ENCODE peak calls at places on chromosomes 1 and 21, in six cellular contexts. P, H, Q, A, Z and V are unnamed samples.

GRCh38 chr1:37498872-37499617 is 15.5 kb downstream of the MEAF6 start:
- DNase-seq in Q (peak; percentile 43), Z (no peak), A (no peak), P (no peak), H (no peak), V (peak; percentile 43)

GRCh38 chr1:5980314-5981008 is 11.8 kb downstream of the NPHP4 start:
- DNase-seq in Z (no peak), P (peak; percentile 44), Q (no peak), A (no peak), H (peak; percentile 71), V (no peak)

GRCh38 chr1:84888753-84889152 is 4.3 kb downstream of the LPAR3 start:
- DNase-seq in Q (no peak), Z (no peak), A (no peak), P (no peak), H (no peak), V (no peak)

GRCh38 chr1:211639500-211640361 is 35.7 kb downstream of the NEK2 start:
- DNase-seq in Q (peak; percentile 88), H (no peak), Z (no peak), P (no peak), A (no peak), V (no peak)

GRCh38 chr1:238951809-238952208 is 434.6 kb upstream of the CHRM3 start:
- DNase-seq in P (no peak), H (peak; percentile 21), Q (no peak), Z (no peak), A (no peak), V (peak; percentile 54)

GRCh38 chr1:203278087-203278884 is 27.0 kb upstream of the BTG2 start:
- DNase-seq in Q (no peak), A (no peak), H (no peak), Z (no peak), P (peak; percentile 88), V (peak; percentile 96)

GRCh38 chr1:51327386-51327785 is 3.0 kb downstream of the TTC39A start:
- DNase-seq in A (no peak), P (no peak), Z (no peak), Q (no peak), H (no peak), V (no peak)

GRCh38 chr1:101193733-101194169 is 43.1 kb upstream of the S1PR1 start:
- DNase-seq in H (no peak), Z (no peak), Q (no peak), P (no peak), A (no peak), V (no peak)

GRCh38 chr1:231678021-231678432 is 51.4 kb downstream of the DISC1 start:
- DNase-seq in H (no peak), Z (no peak), P (no peak), A (no peak), Q (no peak), V (no peak)

GRCh38 chr1:5488448-5488847 is 503.8 kb downstream of the NPHP4 start:
- DNase-seq in H (no peak), Z (no peak), P (no peak), A (no peak), Q (no peak), V (no peak)

GRCh38 chr1:157087030-157087429 is 12.6 kb downstream of the ETV3L start:
- DNase-seq in A (no peak), Q (no peak), H (no peak), Z (no peak), P (no peak), V (no peak)

GRCh38 chr1:164768619-164769018 is 209.6 kb downstream of the PBX1 start:
- DNase-seq in P (no peak), Z (no peak), H (no peak), Q (no peak), A (no peak), V (no peak)

GRCh38 chr1:35556494-35557117 is 597 bp downstream of the KIAA0319L start:
- DNase-seq in P (no peak), H (no peak), A (no peak), Z (no peak), Q (no peak), V (no peak)

GRCh38 chr1:29258189-29258973 is 22.1 kb downstream of the PTPRU start:
- DNase-seq in Q (no peak), Z (no peak), A (no peak), H (no peak), P (no peak), V (no peak)

GRCh38 chr1:150366416-150367296 is 2.7 kb downstream of the RPRD2 start:
- DNase-seq in H (no peak), Q (no peak), P (no peak), A (no peak), Z (no peak), V (peak; percentile 16)

GRCh38 chr1:43945898-43946243 is 879 bp upstream of the IPO13 start:
- DNase-seq in A (no peak), P (no peak), Q (no peak), H (no peak), Z (no peak), V (no peak)

GRCh38 chr1:52152976-52153375 is 11.1 kb downstream of the ZFYVE9 start:
- DNase-seq in Q (no peak), P (no peak), A (no peak), Z (no peak), H (no peak), V (no peak)

GRCh38 chr21:41112740-41113692 is 54.9 kb upstream of the BACE2 start:
- DNase-seq in A (no peak), Z (no peak), H (no peak), Q (no peak), P (no peak), V (no peak)

GRCh38 chr1:41277371-41277994 is 35.4 kb upstream of the SCMH1 start:
- DNase-seq in A (no peak), Z (no peak), H (no peak), Q (no peak), P (no peak), V (no peak)

GRCh38 chr1:212238552-212238951 is 46.7 kb upstream of the PPP2R5A start:
- DNase-seq in P (no peak), Z (no peak), H (no peak), A (no peak), Q (no peak), V (no peak)

GRCh38 chr1:29256395-29256794 is 20.1 kb downstream of the PTPRU start:
- DNase-seq in A (no peak), Q (no peak), Z (no peak), H (peak; percentile 39), P (no peak), V (no peak)

GRCh38 chr1:51417496-51418383 is 87.4 kb upstream of the TTC39A start:
- DNase-seq in P (no peak), Z (no peak), A (no peak), H (no peak), Q (no peak), V (no peak)

GRCh38 chr1:3983181-3983580 is 83.1 kb upstream of the C1orf174 start:
- DNase-seq in Z (no peak), Q (no peak), H (no peak), P (no peak), A (no peak), V (no peak)

GRCh38 chr1:201640624-201641023 is 101.7 kb downstream of the NAV1 start:
- DNase-seq in A (no peak), P (no peak), Q (no peak), Z (no peak), H (no peak), V (peak; percentile 65)

GRCh38 chr1:157994081-157994581 is 686 bp downstream of the KIRREL1 start:
- DNase-seq in Z (no peak), P (no peak), Q (no peak), H (peak; percentile 37), A (no peak), V (peak; percentile 25)

GRCh38 chr1:20449736-20450311 is 36.2 kb downstream of the CAMK2N1 start:
- DNase-seq in A (no peak), Z (no peak), P (no peak), H (no peak), Q (no peak), V (no peak)

GRCh38 chr1:186559601-186560116 is 98.7 kb upstream of the PDC start:
- DNase-seq in P (no peak), Z (no peak), Q (no peak), H (no peak), A (no peak), V (no peak)

GRCh38 chr1:234696148-234696576 is 86.2 kb upstream of the IRF2BP2 start:
- DNase-seq in P (no peak), Z (no peak), A (no peak), H (no peak), Q (no peak), V (no peak)

GRCh38 chr1:76546354-76546933 is 320.8 kb upstream of the ST6GALNAC5 start:
- DNase-seq in P (no peak), H (no peak), Z (no peak), A (no peak), Q (no peak), V (no peak)

GRCh38 chr1:243882276-243882675 is 32.2 kb upstream of the AKT3 start:
- DNase-seq in Z (no peak), P (no peak), A (no peak), Q (no peak), H (no peak), V (no peak)

GRCh38 chr1:51712590-51712989 is 95.7 kb downstream of the OSBPL9 start:
- DNase-seq in Z (no peak), Q (no peak), P (no peak), H (no peak), A (no peak), V (no peak)

GRCh38 chr1:1926346-1926811 is 7.3 kb upstream of the TMEM52 start:
- DNase-seq in A (no peak), H (no peak), Q (no peak), Z (no peak), P (no peak), V (no peak)

GRCh38 chr1:41360074-41361027 is 883 bp upstream of the FOXO6 start:
- DNase-seq in A (no peak), Z (no peak), P (no peak), Q (no peak), H (no peak), V (no peak)